ENCODE peak calls at places on chromosomes 16 and 17, in eight cellular contexts. One of them, this sample, is unnamed.

GRCh38 chr16:28924399-28924761 is 658 bp downstream of the RABEP2 start:
- DNase-seq in dorsolateral prefrontal cortex: no peak
- DNase-seq in PC-9: no peak
- DNase-seq in tibial artery: no peak
- DNase-seq in brain microvascular endothelial cell: no peak
- DNase-seq in Calu3: no peak
- DNase-seq in A549: no peak
- DNase-seq in neural progenitor cell: no peak
- DNase-seq in this sample: no peak

GRCh38 chr17:16872836-16873653 is 98.9 kb downstream of the TNFRSF13B start:
- DNase-seq in dorsolateral prefrontal cortex: no peak
- DNase-seq in PC-9: peak
- DNase-seq in tibial artery: no peak
- DNase-seq in brain microvascular endothelial cell: no peak
- DNase-seq in Calu3: peak
- DNase-seq in A549: peak
- DNase-seq in neural progenitor cell: peak
- DNase-seq in this sample: peak

GRCh38 chr16:83996481-83997252 is 28.6 kb downstream of the NECAB2 start:
- DNase-seq in dorsolateral prefrontal cortex: no peak
- DNase-seq in PC-9: no peak
- DNase-seq in tibial artery: no peak
- DNase-seq in brain microvascular endothelial cell: no peak
- DNase-seq in Calu3: no peak
- DNase-seq in A549: no peak
- DNase-seq in neural progenitor cell: no peak
- DNase-seq in this sample: no peak

GRCh38 chr17:10156579-10157488 is 41.6 kb downstream of the GAS7 start:
- DNase-seq in dorsolateral prefrontal cortex: no peak
- DNase-seq in PC-9: no peak
- DNase-seq in tibial artery: peak
- DNase-seq in brain microvascular endothelial cell: no peak
- DNase-seq in Calu3: no peak
- DNase-seq in A549: no peak
- DNase-seq in neural progenitor cell: no peak
- DNase-seq in this sample: no peak

GRCh38 chr16:78629173-78629572 is 529.7 kb downstream of the WWOX start:
- DNase-seq in dorsolateral prefrontal cortex: no peak
- DNase-seq in PC-9: no peak
- DNase-seq in tibial artery: no peak
- DNase-seq in brain microvascular endothelial cell: peak
- DNase-seq in Calu3: no peak
- DNase-seq in A549: no peak
- DNase-seq in neural progenitor cell: no peak
- DNase-seq in this sample: no peak

GRCh38 chr16:23502466-23502865 is 7.8 kb downstream of the GGA2 start:
- DNase-seq in dorsolateral prefrontal cortex: no peak
- DNase-seq in PC-9: no peak
- DNase-seq in tibial artery: no peak
- DNase-seq in brain microvascular endothelial cell: no peak
- DNase-seq in Calu3: no peak
- DNase-seq in A549: no peak
- DNase-seq in neural progenitor cell: no peak
- DNase-seq in this sample: no peak

GRCh38 chr17:42180922-42181850 is at the start of gene KCNH4:
- DNase-seq in dorsolateral prefrontal cortex: peak
- DNase-seq in PC-9: no peak
- DNase-seq in tibial artery: peak
- DNase-seq in brain microvascular endothelial cell: peak
- DNase-seq in Calu3: peak
- DNase-seq in A549: peak
- DNase-seq in neural progenitor cell: peak
- DNase-seq in this sample: peak

GRCh38 chr16:56354746-56355145 is 70.6 kb downstream of the AMFR start:
- DNase-seq in dorsolateral prefrontal cortex: peak
- DNase-seq in PC-9: no peak
- DNase-seq in tibial artery: peak
- DNase-seq in brain microvascular endothelial cell: no peak
- DNase-seq in Calu3: no peak
- DNase-seq in A549: no peak
- DNase-seq in neural progenitor cell: no peak
- DNase-seq in this sample: no peak

GRCh38 chr17:73516356-73516755 is 127.9 kb downstream of the SDK2 start:
- DNase-seq in dorsolateral prefrontal cortex: no peak
- DNase-seq in PC-9: no peak
- DNase-seq in tibial artery: no peak
- DNase-seq in brain microvascular endothelial cell: no peak
- DNase-seq in Calu3: no peak
- DNase-seq in A549: no peak
- DNase-seq in neural progenitor cell: no peak
- DNase-seq in this sample: no peak

GRCh38 chr17:42112552-42113176 is at the start of gene DHX58:
- DNase-seq in dorsolateral prefrontal cortex: peak
- DNase-seq in PC-9: peak
- DNase-seq in tibial artery: peak
- DNase-seq in brain microvascular endothelial cell: peak
- DNase-seq in Calu3: peak
- DNase-seq in A549: peak
- DNase-seq in neural progenitor cell: no peak
- DNase-seq in this sample: peak

GRCh38 chr16:27526169-27526568 is 23.5 kb downstream of the GTF3C1 start:
- DNase-seq in dorsolateral prefrontal cortex: peak
- DNase-seq in PC-9: no peak
- DNase-seq in tibial artery: no peak
- DNase-seq in brain microvascular endothelial cell: no peak
- DNase-seq in Calu3: no peak
- DNase-seq in A549: peak
- DNase-seq in neural progenitor cell: no peak
- DNase-seq in this sample: no peak

GRCh38 chr16:66161942-66162341 is 204.5 kb upstream of the CDH5 start:
- DNase-seq in dorsolateral prefrontal cortex: no peak
- DNase-seq in PC-9: no peak
- DNase-seq in tibial artery: peak
- DNase-seq in brain microvascular endothelial cell: no peak
- DNase-seq in Calu3: no peak
- DNase-seq in A549: peak
- DNase-seq in neural progenitor cell: no peak
- DNase-seq in this sample: no peak

GRCh38 chr16:35365675-35366074 is 1906.3 kb downstream of the TP53TG3F start:
- DNase-seq in dorsolateral prefrontal cortex: no peak
- DNase-seq in PC-9: no peak
- DNase-seq in tibial artery: no peak
- DNase-seq in brain microvascular endothelial cell: no peak
- DNase-seq in Calu3: no peak
- DNase-seq in A549: no peak
- DNase-seq in neural progenitor cell: no peak
- DNase-seq in this sample: no peak

GRCh38 chr17:38352245-38353083 is 820 bp downstream of the SOCS7 start:
- DNase-seq in dorsolateral prefrontal cortex: peak
- DNase-seq in PC-9: peak
- DNase-seq in tibial artery: peak
- DNase-seq in brain microvascular endothelial cell: peak
- DNase-seq in Calu3: peak
- DNase-seq in A549: no peak
- DNase-seq in neural progenitor cell: peak
- DNase-seq in this sample: peak

GRCh38 chr17:36951390-36951789 is 2.6 kb downstream of the AATF start:
- DNase-seq in dorsolateral prefrontal cortex: no peak
- DNase-seq in PC-9: no peak
- DNase-seq in tibial artery: no peak
- DNase-seq in brain microvascular endothelial cell: no peak
- DNase-seq in Calu3: no peak
- DNase-seq in A549: no peak
- DNase-seq in neural progenitor cell: no peak
- DNase-seq in this sample: no peak

GRCh38 chr16:2894231-2894630 is 11.2 kb downstream of the FLYWCH2 start:
- DNase-seq in dorsolateral prefrontal cortex: no peak
- DNase-seq in PC-9: no peak
- DNase-seq in tibial artery: no peak
- DNase-seq in brain microvascular endothelial cell: no peak
- DNase-seq in Calu3: no peak
- DNase-seq in A549: no peak
- DNase-seq in neural progenitor cell: no peak
- DNase-seq in this sample: no peak

GRCh38 chr17:27585792-27586191 is 45.2 kb upstream of the LGALS9 start:
- DNase-seq in dorsolateral prefrontal cortex: no peak
- DNase-seq in PC-9: no peak
- DNase-seq in tibial artery: no peak
- DNase-seq in brain microvascular endothelial cell: no peak
- DNase-seq in Calu3: no peak
- DNase-seq in A549: no peak
- DNase-seq in neural progenitor cell: no peak
- DNase-seq in this sample: no peak

GRCh38 chr17:19629449-19629848 is 19.1 kb upstream of the ALDH3A2 start:
- DNase-seq in dorsolateral prefrontal cortex: no peak
- DNase-seq in PC-9: no peak
- DNase-seq in tibial artery: no peak
- DNase-seq in brain microvascular endothelial cell: no peak
- DNase-seq in Calu3: no peak
- DNase-seq in A549: no peak
- DNase-seq in neural progenitor cell: no peak
- DNase-seq in this sample: no peak

GRCh38 chr17:19631905-19632304 is 16.6 kb upstream of the ALDH3A2 start:
- DNase-seq in dorsolateral prefrontal cortex: no peak
- DNase-seq in PC-9: no peak
- DNase-seq in tibial artery: no peak
- DNase-seq in brain microvascular endothelial cell: no peak
- DNase-seq in Calu3: no peak
- DNase-seq in A549: no peak
- DNase-seq in neural progenitor cell: no peak
- DNase-seq in this sample: no peak

GRCh38 chr17:19626079-19626478 is 22.5 kb upstream of the ALDH3A2 start:
- DNase-seq in dorsolateral prefrontal cortex: no peak
- DNase-seq in PC-9: no peak
- DNase-seq in tibial artery: no peak
- DNase-seq in brain microvascular endothelial cell: no peak
- DNase-seq in Calu3: no peak
- DNase-seq in A549: no peak
- DNase-seq in neural progenitor cell: no peak
- DNase-seq in this sample: no peak

GRCh38 chr17:19630035-19630434 is 18.5 kb upstream of the ALDH3A2 start:
- DNase-seq in dorsolateral prefrontal cortex: no peak
- DNase-seq in PC-9: no peak
- DNase-seq in tibial artery: no peak
- DNase-seq in brain microvascular endothelial cell: no peak
- DNase-seq in Calu3: no peak
- DNase-seq in A549: no peak
- DNase-seq in neural progenitor cell: no peak
- DNase-seq in this sample: no peak

DNA sequence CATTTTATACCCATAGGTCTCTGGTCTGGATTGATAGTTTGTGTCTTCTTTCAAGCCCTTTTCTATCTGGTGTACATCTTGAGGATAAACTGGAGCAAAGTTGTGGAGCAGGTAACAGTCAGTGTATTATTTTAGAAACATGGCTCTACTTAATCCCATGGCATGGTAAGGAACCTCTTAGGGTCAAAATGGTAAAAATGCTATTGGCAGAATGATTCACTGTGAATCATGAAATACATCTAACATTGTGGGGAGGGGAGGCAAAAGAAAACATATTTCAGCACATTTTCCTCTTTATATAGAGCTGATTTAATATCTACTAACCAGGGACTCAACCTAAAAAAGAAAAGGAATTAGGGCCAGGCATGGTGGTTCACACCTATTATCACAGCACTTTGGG is 17.9 kb upstream of the ALDH3A2 start:
- DNase-seq in dorsolateral prefrontal cortex: no peak
- DNase-seq in PC-9: no peak
- DNase-seq in tibial artery: no peak
- DNase-seq in brain microvascular endothelial cell: peak
- DNase-seq in Calu3: no peak
- DNase-seq in A549: no peak
- DNase-seq in neural progenitor cell: no peak
- DNase-seq in this sample: no peak
- TF ChIP-seq CTCF in dorsolateral prefrontal cortex: no peak
- TF ChIP-seq CTCF in PC-9: no peak
- TF ChIP-seq CTCF in tibial artery: no peak
- TF ChIP-seq CTCF in brain microvascular endothelial cell: no peak
- TF ChIP-seq CTCF in Calu3: no peak
- TF ChIP-seq CTCF in A549: no peak
- TF ChIP-seq CTCF in neural progenitor cell: no peak
- TF ChIP-seq CTCF in this sample: no peak

DNA sequence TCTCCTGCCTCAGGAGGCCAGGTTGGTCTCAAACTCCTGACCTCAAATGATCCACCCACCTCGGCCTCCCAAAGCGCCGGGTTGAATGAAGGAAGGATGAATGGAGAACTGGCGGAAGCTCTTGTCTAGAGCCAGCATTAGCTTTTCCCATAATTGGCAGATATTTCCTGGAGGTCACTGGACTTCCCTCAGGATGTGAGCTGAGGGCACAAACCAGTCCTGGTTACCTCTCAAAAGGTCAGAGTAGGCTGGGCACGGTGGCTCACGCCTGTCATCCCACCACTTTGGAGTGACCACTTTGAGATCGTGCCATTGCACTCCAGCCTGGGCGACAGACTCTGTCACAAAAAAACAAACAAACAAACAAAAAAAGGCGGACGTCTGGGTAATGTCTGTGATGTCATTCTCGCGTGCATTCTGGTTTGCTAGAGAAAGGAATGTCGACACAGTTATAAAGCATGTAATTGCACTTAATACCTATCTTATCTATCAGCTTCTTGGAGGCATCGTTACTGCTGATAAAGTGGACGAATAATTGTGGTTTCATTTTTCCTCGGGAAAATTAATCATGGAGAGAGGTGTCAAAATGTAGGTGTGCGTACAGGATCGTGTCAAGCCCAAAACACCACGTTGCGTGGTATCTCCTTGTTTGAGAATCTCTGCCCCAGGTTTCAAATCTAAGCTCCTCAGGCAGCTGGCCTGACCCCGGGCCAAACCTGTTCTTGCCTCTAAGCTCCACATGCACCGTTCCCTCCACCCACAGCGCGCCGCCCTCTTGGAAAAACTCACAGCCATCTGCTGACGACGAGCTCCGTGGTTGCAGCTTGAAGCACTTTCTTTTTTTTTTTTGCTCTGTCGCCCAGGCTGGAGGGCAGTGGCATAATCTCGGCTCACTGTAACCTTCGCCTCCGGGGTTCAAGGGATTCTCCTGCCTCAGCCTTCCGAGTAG is 6.4 kb upstream of the CRK start:
- DNase-seq in dorsolateral prefrontal cortex: peak
- DNase-seq in PC-9: no peak
- DNase-seq in tibial artery: no peak
- DNase-seq in brain microvascular endothelial cell: no peak
- DNase-seq in Calu3: no peak
- DNase-seq in A549: no peak
- DNase-seq in neural progenitor cell: no peak
- DNase-seq in this sample: peak
- TF ChIP-seq CTCF in dorsolateral prefrontal cortex: no peak
- TF ChIP-seq CTCF in PC-9: no peak
- TF ChIP-seq CTCF in tibial artery: no peak
- TF ChIP-seq CTCF in brain microvascular endothelial cell: no peak
- TF ChIP-seq CTCF in Calu3: no peak
- TF ChIP-seq CTCF in A549: no peak
- TF ChIP-seq CTCF in neural progenitor cell: no peak
- TF ChIP-seq CTCF in this sample: no peak

GRCh38 chr16:70715113-70715711 is 29.4 kb upstream of the MTSS2 start:
- DNase-seq in dorsolateral prefrontal cortex: peak
- DNase-seq in PC-9: peak
- DNase-seq in tibial artery: peak
- DNase-seq in brain microvascular endothelial cell: peak
- DNase-seq in Calu3: no peak
- DNase-seq in A549: peak
- DNase-seq in neural progenitor cell: no peak
- DNase-seq in this sample: peak
- TF ChIP-seq CTCF in dorsolateral prefrontal cortex: no peak
- TF ChIP-seq CTCF in PC-9: peak
- TF ChIP-seq CTCF in tibial artery: peak
- TF ChIP-seq CTCF in brain microvascular endothelial cell: peak
- TF ChIP-seq CTCF in Calu3: no peak
- TF ChIP-seq CTCF in A549: no peak
- TF ChIP-seq CTCF in neural progenitor cell: no peak
- TF ChIP-seq CTCF in this sample: peak

GRCh38 chr17:80947200-80947940 is 44.3 kb upstream of the CHMP6 start:
- DNase-seq in dorsolateral prefrontal cortex: no peak
- DNase-seq in PC-9: no peak
- DNase-seq in tibial artery: peak
- DNase-seq in brain microvascular endothelial cell: no peak
- DNase-seq in Calu3: no peak
- DNase-seq in A549: no peak
- DNase-seq in neural progenitor cell: no peak
- DNase-seq in this sample: no peak
- TF ChIP-seq CTCF in dorsolateral prefrontal cortex: no peak
- TF ChIP-seq CTCF in PC-9: no peak
- TF ChIP-seq CTCF in tibial artery: no peak
- TF ChIP-seq CTCF in brain microvascular endothelial cell: no peak
- TF ChIP-seq CTCF in Calu3: no peak
- TF ChIP-seq CTCF in A549: no peak
- TF ChIP-seq CTCF in neural progenitor cell: no peak
- TF ChIP-seq CTCF in this sample: no peak

This sample was measured in fibroblast of villous mesenchyme.